ENCODE peak calls at places on chromosomes 11 and 22, in six cellular contexts. A is chondrocyte; W is EH; X is ELR; M is stimulated activated CD4-positive, alpha-beta T cell treated with anti-CD3 and anti-CD28 coated beads, Interleukin-12 subunit alpha, Interleukin-12 subunit beta, amount 100 ng/mL, for 4 hours; B is HT1080. N is an unnamed sample.

GRCh38 chr22:27207907-27208306 is 550.5 kb downstream of the MIAT start:
- DNase-seq in A (no peak), X (peak), B (peak), W (peak), M (no peak), N (no peak)

GRCh38 chr11:8545698-8546366 is 48.2 kb downstream of the STK33 start:
- DNase-seq in W (no peak), B (no peak), X (no peak), M (no peak), A (no peak), N (no peak)

GRCh38 chr11:118618115-118618990 is 10.9 kb downstream of the PHLDB1 start:
- DNase-seq in W (peak), M (no peak), B (peak), A (peak), X (peak), N (no peak)

GRCh38 chr11:117232022-117232878 is at the start of the genes PCSK7 and RNF214:
- DNase-seq in W (peak), M (peak), B (peak), X (peak), A (no peak), N (peak)

GRCh38 chr11:73176892-73177155 is 34.7 kb upstream of the FCHSD2 start:
- DNase-seq in X (no peak), W (no peak), M (no peak), B (no peak), A (no peak), N (no peak)

GRCh38 chr11:77411238-77411637 is 62.7 kb downstream of the PAK1 start:
- DNase-seq in B (peak), M (no peak), A (no peak), W (peak), X (peak), N (no peak)

GRCh38 chr11:129618046-129618569 is 197.5 kb upstream of the TMEM45B start:
- DNase-seq in A (no peak), M (no peak), B (no peak), W (no peak), X (no peak), N (no peak)

GRCh38 chr11:1852885-1853284 is at the start of gene LSP1:
- DNase-seq in B (no peak), W (no peak), M (peak), A (no peak), X (no peak), N (no peak)

GRCh38 chr11:9566561-9567063 is 6.9 kb upstream of the WEE1 start:
- DNase-seq in W (peak), B (no peak), M (no peak), X (peak), A (no peak), N (no peak)

GRCh38 chr22:46050451-46050845 is 73.5 kb upstream of the WNT7B start:
- DNase-seq in A (peak), X (no peak), B (no peak), M (no peak), W (no peak), N (peak)

GRCh38 chr22:49426618-49427266 is 400.9 kb downstream of the BRD1 start:
- DNase-seq in A (no peak), W (no peak), B (no peak), M (no peak), X (no peak), N (no peak)

GRCh38 chr11:33802414-33802950 is 28.2 kb upstream of the FBXO3 start:
- DNase-seq in X (peak), W (peak), M (peak), B (peak), A (no peak), N (peak)

GRCh38 chr11:26843539-26843938 is 121.7 kb upstream of the SLC5A12 start:
- DNase-seq in B (no peak), M (no peak), W (no peak), X (no peak), A (no peak), N (no peak)

GRCh38 chr11:61654397-61654829 is 25.8 kb upstream of the DAGLA start:
- DNase-seq in A (no peak), X (no peak), B (no peak), M (no peak), W (no peak), N (no peak)

GRCh38 chr22:48797731-48798130 is 1029.9 kb downstream of the BRD1 start:
- DNase-seq in M (no peak), W (no peak), B (no peak), A (no peak), X (no peak), N (no peak)

GRCh38 chr22:45585946-45586540 is 83.4 kb downstream of the FBLN1 start:
- DNase-seq in W (no peak), A (no peak), M (no peak), B (no peak), X (no peak), N (no peak)

GRCh38 chr11:115965754-115966504 is 461.7 kb upstream of the CADM1 start:
- DNase-seq in M (no peak), W (no peak), B (peak), X (no peak), A (no peak), N (no peak)

GRCh38 chr11:46484101-46484500 is 92.5 kb upstream of the CHRM4 start:
- DNase-seq in A (no peak), M (no peak), B (no peak), W (no peak), X (no peak), N (no peak)

GRCh38 chr22:48860557-48860956 is 967.1 kb downstream of the BRD1 start:
- DNase-seq in W (no peak), M (no peak), X (no peak), B (no peak), A (peak), N (no peak)

GRCh38 chr22:40826984-40827741 is 8.0 kb upstream of the SLC25A17 start:
- DNase-seq in B (no peak), X (no peak), W (no peak), M (no peak), A (no peak), N (peak)

GRCh38 chr11:1876361-1877063 is 15.2 kb downstream of the PRR33 start:
- DNase-seq in X (peak), W (peak), M (no peak), B (no peak), A (peak), N (peak)

GRCh38 chr11:8263109-8263768 is 439 bp downstream of the LMO1 start:
- DNase-seq in X (peak), W (peak), M (no peak), B (no peak), A (peak), N (peak)

GRCh38 chr22:44019846-44020245 is 4.3 kb upstream of the PARVB start:
- DNase-seq in A (no peak), W (no peak), X (no peak), M (no peak), B (no peak), N (no peak)

GRCh38 chr11:129709801-129710398 is 105.7 kb upstream of the TMEM45B start:
- DNase-seq in B (no peak), X (no peak), W (no peak), A (no peak), M (no peak), N (no peak)

GRCh38 chr22:48709453-48709852 is 1118.2 kb downstream of the BRD1 start:
- DNase-seq in M (no peak), W (no peak), B (no peak), X (no peak), A (peak), N (no peak)

GRCh38 chr22:20131593-20131855 is at the start of gene ZDHHC8:
- DNase-seq in X (peak), M (peak), A (no peak), W (peak), B (no peak), N (no peak)

GRCh38 chr22:48486163-48486957 is 1341.3 kb downstream of the BRD1 start:
- DNase-seq in W (no peak), A (no peak), B (no peak), X (no peak), M (no peak), N (no peak)

GRCh38 chr22:49969751-49970527 is 9.4 kb downstream of the PIM3 start:
- DNase-seq in A (peak), X (no peak), B (no peak), W (no peak), M (no peak), N (no peak)

GRCh38 chr22:50206599-50206998 is 5.8 kb downstream of the SELENOO start:
- DNase-seq in W (peak), B (no peak), X (peak), A (no peak), M (no peak), N (peak)

GRCh38 chr11:77590194-77590591 is 440 bp downstream of the AQP11 start:
- DNase-seq in X (peak), M (peak), A (no peak), W (peak), B (no peak), N (peak)

GRCh38 chr11:66002648-66003225 is 434 bp downstream of the BANF1 start:
- DNase-seq in A (no peak), B (no peak), X (no peak), M (peak), W (peak), N (no peak)

GRCh38 chr22:50027639-50028537 is 15.3 kb upstream of the IL17REL start:
- DNase-seq in W (peak), B (peak), A (no peak), M (no peak), X (peak), N (no peak)

GRCh38 chr11:538431-539051 is 1.2 kb downstream of the LRRC56 start:
- DNase-seq in M (no peak), W (no peak), A (no peak), X (no peak), B (no peak), N (no peak)

N was measured in WTC11.